ENCODE peak calls at places on chromosomes 5 and 9, in eight cellular contexts. G is breast epithelium, B is fibroblast of the aortic adventitia, Z is upper lobe of right lung, C is uterus, W is OCI-LY7, L is B cell, P is fibroblast of mammary gland. M is an unnamed sample.

GRCh38 chr5:172729588-172729987 is 41.4 kb downstream of the DUSP1 start:
- DNase-seq in G (no peak), L (no peak), W (no peak), B (no peak), Z (peak), C (no peak), P (no peak), M (no peak)

GRCh38 chr5:145834917-145835838 is at the start of gene PRELID2:
- DNase-seq in G (peak), W (peak), B (peak), L (peak), Z (peak), P (peak), C (peak), M (peak)

GRCh38 chr5:177113566-177114424 is 19.8 kb upstream of the NSD1 start:
- DNase-seq in L (peak), P (peak), W (peak), C (peak), Z (peak), B (peak), G (peak), M (peak)

GRCh38 chr9:95030920-95031662 is 286.4 kb downstream of the FANCC start:
- DNase-seq in L (no peak), C (no peak), G (no peak), P (no peak), B (no peak), Z (no peak), W (no peak), M (no peak)

GRCh38 chr9:134570726-134571325 is 70.8 kb upstream of the COL5A1 start:
- DNase-seq in Z (peak), P (no peak), B (no peak), W (no peak), L (no peak), G (no peak), C (peak), M (no peak)

GRCh38 chr5:157506066-157506590 is 46.1 kb downstream of the NIPAL4 start:
- DNase-seq in L (no peak), C (no peak), B (no peak), G (no peak), P (no peak), W (no peak), Z (no peak), M (no peak)

GRCh38 chr5:62077823-62078550 is 228.0 kb upstream of the KIF2A start:
- DNase-seq in B (no peak), G (no peak), C (no peak), Z (no peak), W (no peak), L (no peak), P (no peak), M (no peak)

GRCh38 chr5:54702470-54702869 is 184.9 kb downstream of the SNX18 start:
- DNase-seq in Z (no peak), W (no peak), L (no peak), P (no peak), C (no peak), G (no peak), B (no peak), M (no peak)

GRCh38 chr9:88966894-88967676 is 24.2 kb upstream of the S1PR3 start:
- DNase-seq in G (no peak), Z (no peak), W (no peak), P (no peak), L (no peak), B (no peak), C (no peak), M (no peak)

GRCh38 chr9:112086627-112087026 is 88.5 kb downstream of the SUSD1 start:
- DNase-seq in P (peak), B (peak), Z (no peak), C (no peak), W (peak), L (no peak), G (no peak), M (peak)

GRCh38 chr9:70590264-70590646 is 175.8 kb upstream of the KLF9 start:
- DNase-seq in Z (no peak), C (no peak), L (no peak), P (peak), W (no peak), B (peak), G (no peak), M (peak)

GRCh38 chr5:147539053-147539452 is 29.2 kb upstream of the DPYSL3 start:
- DNase-seq in C (no peak), Z (no peak), G (no peak), B (no peak), P (peak), W (no peak), L (no peak), M (peak)

GRCh38 chr9:89134709-89135108 is 43.9 kb downstream of the SHC3 start:
- DNase-seq in L (no peak), B (no peak), P (no peak), G (no peak), W (no peak), Z (no peak), C (no peak), M (no peak)

GRCh38 chr5:137122075-137122474 is 377.1 kb downstream of the SPOCK1 start:
- DNase-seq in C (no peak), P (peak), L (no peak), G (no peak), B (peak), Z (no peak), W (no peak), M (no peak)

GRCh38 chr5:177434942-177435738 is 8.7 kb downstream of the GRK6 start:
- DNase-seq in B (no peak), W (no peak), Z (no peak), L (no peak), P (no peak), G (no peak), C (no peak), M (no peak)

GRCh38 chr9:95729066-95729465 is 146.4 kb upstream of the ERCC6L2 start:
- DNase-seq in C (no peak), Z (no peak), L (no peak), G (no peak), W (no peak), B (no peak), P (no peak), M (no peak)

DNA sequence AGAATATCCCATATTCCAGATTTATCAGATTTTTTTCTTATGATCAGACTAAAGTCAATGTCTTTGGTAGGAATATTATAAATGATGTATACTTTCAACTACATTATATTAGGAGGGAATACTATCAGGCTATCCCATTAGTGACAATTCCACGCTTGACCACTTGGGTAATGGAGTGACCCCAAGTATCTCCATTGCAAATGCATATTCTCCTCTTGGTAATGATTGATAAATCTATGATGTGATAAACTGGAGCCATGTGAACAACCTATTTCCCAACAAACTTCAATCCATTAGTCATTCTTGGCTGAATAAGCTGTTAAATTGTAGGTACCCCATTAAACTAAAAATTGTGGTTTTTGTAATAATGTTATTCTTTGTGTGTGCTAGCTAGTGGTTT is 12.2 kb upstream of the MPDZ start:
- DNase-seq in Z (no peak), W (no peak), C (no peak), P (no peak), B (no peak), G (no peak), L (no peak), M (no peak)
- TF ChIP-seq CTCF in Z (no peak), W (no peak), C (no peak), P (peak), B (no peak), G (no peak), L (no peak), M (no peak)

GRCh38 chr9:106644661-106645060 is 218.3 kb upstream of the ZNF462 start:
- DNase-seq in P (peak), C (no peak), B (no peak), G (no peak), W (no peak), Z (no peak), L (no peak), M (no peak)

GRCh38 chr9:106643211-106643930 is 219.6 kb upstream of the ZNF462 start:
- DNase-seq in Z (no peak), G (no peak), C (no peak), L (no peak), W (no peak), P (no peak), B (no peak), M (no peak)

GRCh38 chr9:106649664-106650063 is 213.3 kb upstream of the ZNF462 start:
- DNase-seq in W (no peak), C (no peak), L (no peak), G (no peak), Z (no peak), P (no peak), B (no peak), M (no peak)

GRCh38 chr9:106653111-106653697 is 209.8 kb upstream of the ZNF462 start:
- DNase-seq in B (peak), W (no peak), G (no peak), P (peak), L (no peak), C (no peak), Z (no peak), M (no peak)

DNA sequence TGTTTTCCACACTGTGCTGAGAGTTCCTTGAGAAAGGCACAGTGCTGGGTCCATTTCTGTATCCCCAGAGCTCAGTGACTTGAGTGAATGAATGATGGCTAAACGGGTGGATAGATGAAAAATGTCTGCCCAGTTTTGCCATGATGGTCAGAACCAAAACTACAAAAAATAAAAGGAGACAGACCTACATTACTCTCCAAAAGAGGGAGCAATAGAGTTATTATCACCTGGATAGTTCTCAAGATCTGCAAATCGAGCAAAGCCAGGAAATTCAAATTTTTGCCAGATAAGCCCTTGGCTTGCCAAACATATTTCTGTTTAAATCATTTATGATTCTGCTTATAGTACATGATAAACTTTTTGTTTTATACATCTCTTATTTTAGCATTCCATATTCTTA is 214.2 kb upstream of the ZNF462 start:
- DNase-seq in L (no peak), W (no peak), Z (no peak), C (no peak), P (peak), G (no peak), B (peak), M (peak)
- TF ChIP-seq CTCF in L (no peak), W (peak), Z (peak), C (no peak), P (peak), G (no peak), B (no peak), M (peak)

GRCh38 chr5:73629456-73629855 is 3.5 kb downstream of the ARHGEF28 start:
- DNase-seq in C (no peak), L (no peak), W (no peak), G (no peak), P (no peak), B (no peak), Z (no peak), M (no peak)

GRCh38 chr5:73631500-73631899 is 5.5 kb downstream of the ARHGEF28 start:
- DNase-seq in Z (no peak), L (no peak), B (no peak), G (no peak), C (no peak), P (no peak), W (no peak), M (no peak)

GRCh38 chr5:73636408-73636807 is 10.4 kb downstream of the ARHGEF28 start:
- DNase-seq in L (no peak), B (no peak), C (no peak), W (no peak), Z (no peak), G (no peak), P (no peak), M (no peak)

GRCh38 chr5:73630760-73631159 is 4.8 kb downstream of the ARHGEF28 start:
- DNase-seq in W (no peak), B (no peak), L (no peak), C (no peak), Z (no peak), P (no peak), G (no peak), M (no peak)

GRCh38 chr5:73633060-73633459 is 7.1 kb downstream of the ARHGEF28 start:
- DNase-seq in P (no peak), B (no peak), G (no peak), W (no peak), Z (no peak), C (no peak), L (no peak), M (no peak)
- TF ChIP-seq CTCF in P (no peak), B (no peak), G (no peak), W (no peak), Z (no peak), C (no peak), L (no peak), M (no peak)

GRCh38 chr5:150121448-150122157 is 34.0 kb downstream of the PDGFRB start:
- DNase-seq in Z (peak), W (no peak), C (peak), G (peak), B (no peak), L (no peak), P (no peak), M (no peak)

GRCh38 chr5:150120617-150121447 is 34.5 kb upstream of the CSF1R start:
- DNase-seq in G (peak), Z (peak), L (no peak), C (peak), B (no peak), P (no peak), W (no peak), M (no peak)

GRCh38 chr5:150122536-150123481 is 32.8 kb downstream of the PDGFRB start:
- DNase-seq in G (no peak), L (no peak), P (no peak), W (no peak), B (no peak), C (peak), Z (peak), M (no peak)

GRCh38 chr5:150124111-150124557 is 31.5 kb downstream of the PDGFRB start:
- DNase-seq in Z (peak), G (no peak), C (no peak), W (no peak), P (no peak), B (no peak), L (no peak), M (no peak)

DNA sequence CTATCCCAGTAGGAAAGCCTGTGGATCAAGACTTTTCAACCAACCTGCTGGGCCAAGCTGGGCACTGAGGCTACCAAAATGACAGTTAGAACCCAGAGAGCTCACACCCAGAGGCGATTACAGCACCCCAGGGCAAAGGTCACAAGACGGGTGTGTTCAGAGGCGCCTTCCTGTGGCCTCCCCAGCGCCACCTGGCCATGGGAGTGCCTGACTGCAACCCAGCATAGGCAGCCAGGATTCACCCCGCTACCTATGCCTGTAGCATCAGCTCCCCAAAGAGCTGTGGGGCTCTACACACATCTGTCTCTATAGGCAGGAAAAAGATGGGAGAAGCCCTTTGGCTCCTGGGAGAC is 33.5 kb downstream of the PDGFRB start:
- DNase-seq in L (no peak), W (peak), B (no peak), C (peak), P (no peak), Z (peak), G (no peak), M (peak)
- TF ChIP-seq CTCF in L (no peak), W (peak), B (peak), C (no peak), P (peak), Z (peak), G (no peak), M (peak)

GRCh38 chr5:34538026-34538672 is 118.0 kb upstream of the RAI14 start:
- DNase-seq in L (no peak), Z (peak), C (no peak), P (peak), W (no peak), G (no peak), B (peak), M (peak)
- TF ChIP-seq CTCF in L (no peak), Z (peak), C (no peak), P (peak), W (peak), G (no peak), B (peak), M (no peak)

GRCh38 chr5:148666353-148666752 is 12.0 kb upstream of the HTR4 start:
- DNase-seq in P (no peak), Z (no peak), W (no peak), C (no peak), L (no peak), G (no peak), B (no peak), M (peak)

GRCh38 chr5:148659641-148660345 is 5.5 kb upstream of the HTR4 start:
- DNase-seq in P (no peak), L (no peak), G (no peak), C (no peak), Z (no peak), W (no peak), B (no peak), M (no peak)

GRCh38 chr5:148665431-148665830 is 11.1 kb upstream of the HTR4 start:
- DNase-seq in P (no peak), C (no peak), L (no peak), B (no peak), G (no peak), W (no peak), Z (no peak), M (no peak)

GRCh38 chr5:148660346-148660660 is 6.0 kb upstream of the HTR4 start:
- DNase-seq in B (no peak), C (no peak), G (no peak), L (no peak), W (no peak), Z (no peak), P (no peak), M (no peak)

GRCh38 chr5:148663509-148663908 is 9.2 kb upstream of the HTR4 start:
- DNase-seq in B (no peak), G (no peak), L (no peak), W (no peak), Z (no peak), P (no peak), C (no peak), M (no peak)
- TF ChIP-seq CTCF in B (no peak), G (no peak), L (no peak), W (no peak), Z (no peak), P (no peak), C (no peak), M (no peak)

GRCh38 chr5:53406630-53407316 is 73.7 kb upstream of the FST start:
- DNase-seq in B (peak), P (peak), C (no peak), G (no peak), W (no peak), Z (no peak), L (no peak), M (peak)
- TF ChIP-seq CTCF in B (no peak), P (no peak), C (no peak), G (no peak), W (no peak), Z (no peak), L (no peak), M (no peak)

GRCh38 chr5:144404021-144404420 is 233.3 kb downstream of the KCTD16 start:
- DNase-seq in G (no peak), Z (no peak), P (no peak), C (no peak), L (no peak), B (no peak), W (no peak), M (no peak)
- TF ChIP-seq CTCF in G (no peak), Z (no peak), P (no peak), C (no peak), L (no peak), B (peak), W (no peak), M (no peak)

GRCh38 chr9:2620876-2621677 is 510 bp upstream of the VLDLR start:
- DNase-seq in W (no peak), Z (peak), B (peak), C (peak), G (peak), L (no peak), P (peak), M (peak)
- TF ChIP-seq CTCF in W (no peak), Z (peak), B (peak), C (no peak), G (no peak), L (no peak), P (peak), M (no peak)